ENCODE peak calls at places on chromosomes 3 and 15, in five cellular contexts. One of them, this sample, is unnamed.
A peak's percentile ranks its signal among the peaks of the same experiment; 100 is the strongest.

GRCh38 chr15:94744080-94744793 is 512.9 kb downstream of the MCTP2 start:
- DNase-seq in pancreas: no peak
- DNase-seq in adipocyte: no peak
- DNase-seq in left ventricle myocardium inferior: no peak
- DNase-seq in CD4-positive, alpha-beta memory T cell: no peak
- DNase-seq in this sample: no peak

GRCh38 chr3:138042043-138042442 is 32.1 kb downstream of the CLDN18 start:
- DNase-seq in adipocyte: peak; percentile 72
- DNase-seq in pancreas: no peak
- DNase-seq in left ventricle myocardium inferior: no peak
- DNase-seq in CD4-positive, alpha-beta memory T cell: no peak
- DNase-seq in this sample: no peak

GRCh38 chr3:120448707-120449650 is 1.8 kb downstream of the FSTL1 start:
- DNase-seq in adipocyte: peak; percentile 72
- DNase-seq in CD4-positive, alpha-beta memory T cell: no peak
- DNase-seq in left ventricle myocardium inferior: no peak
- DNase-seq in pancreas: no peak
- DNase-seq in this sample: no peak

GRCh38 chr15:47887181-47887580 is 169.9 kb downstream of the SEMA6D start:
- DNase-seq in CD4-positive, alpha-beta memory T cell: no peak
- DNase-seq in left ventricle myocardium inferior: no peak
- DNase-seq in adipocyte: no peak
- DNase-seq in pancreas: no peak
- DNase-seq in this sample: no peak

GRCh38 chr3:114402852-114403251 is 109.0 kb downstream of the TIGIT start:
- DNase-seq in CD4-positive, alpha-beta memory T cell: no peak
- DNase-seq in pancreas: no peak
- DNase-seq in left ventricle myocardium inferior: no peak
- DNase-seq in adipocyte: no peak
- DNase-seq in this sample: no peak

GRCh38 chr3:194132465-194133358 is 3.2 kb upstream of the HES1 start:
- DNase-seq in adipocyte: no peak
- DNase-seq in left ventricle myocardium inferior: no peak
- DNase-seq in CD4-positive, alpha-beta memory T cell: no peak
- DNase-seq in pancreas: no peak
- DNase-seq in this sample: no peak

GRCh38 chr15:74809951-74810350 is 2.7 kb upstream of the LMAN1L start:
- DNase-seq in pancreas: no peak
- DNase-seq in adipocyte: no peak
- DNase-seq in left ventricle myocardium inferior: no peak
- DNase-seq in CD4-positive, alpha-beta memory T cell: no peak
- DNase-seq in this sample: no peak

GRCh38 chr3:13621381-13622221 is 72.7 kb downstream of the FBLN2 start:
- DNase-seq in CD4-positive, alpha-beta memory T cell: peak; percentile 33
- DNase-seq in left ventricle myocardium inferior: no peak
- DNase-seq in pancreas: no peak
- DNase-seq in adipocyte: no peak
- DNase-seq in this sample: no peak

GRCh38 chr3:160950542-160950941 is 154.6 kb downstream of the B3GALNT1 start:
- DNase-seq in adipocyte: no peak
- DNase-seq in pancreas: no peak
- DNase-seq in CD4-positive, alpha-beta memory T cell: no peak
- DNase-seq in left ventricle myocardium inferior: no peak
- DNase-seq in this sample: no peak

GRCh38 chr3:107740992-107741896 is 218.5 kb downstream of the BBX start:
- DNase-seq in left ventricle myocardium inferior: no peak
- DNase-seq in pancreas: no peak
- DNase-seq in CD4-positive, alpha-beta memory T cell: peak; percentile 13
- DNase-seq in adipocyte: peak; percentile 67
- DNase-seq in this sample: no peak

GRCh38 chr15:95760508-95760907 is 570.0 kb upstream of the NR2F2 start:
- DNase-seq in pancreas: no peak
- DNase-seq in adipocyte: no peak
- DNase-seq in CD4-positive, alpha-beta memory T cell: no peak
- DNase-seq in left ventricle myocardium inferior: no peak
- DNase-seq in this sample: no peak

GRCh38 chr15:63046927-63047760 is 4.6 kb downstream of the TPM1 start:
- DNase-seq in left ventricle myocardium inferior: no peak
- DNase-seq in CD4-positive, alpha-beta memory T cell: no peak
- DNase-seq in pancreas: no peak
- DNase-seq in adipocyte: peak; percentile 41
- DNase-seq in this sample: no peak

GRCh38 chr3:23590874-23591273 is 214.9 kb upstream of the UBE2E1 start:
- DNase-seq in adipocyte: no peak
- DNase-seq in CD4-positive, alpha-beta memory T cell: no peak
- DNase-seq in pancreas: no peak
- DNase-seq in left ventricle myocardium inferior: no peak
- DNase-seq in this sample: no peak
- H3K4me1 ChIP-seq in adipocyte: peaks cover 9% of the 10 kb centered on the region
- H3K4me1 ChIP-seq in CD4-positive, alpha-beta memory T cell: no peaks in the 10 kb centered on the region
- H3K4me1 ChIP-seq in pancreas: no peaks in the 10 kb centered on the region
- H3K4me1 ChIP-seq in left ventricle myocardium inferior: peaks cover 19% of the 10 kb centered on the region
- H3K4me1 ChIP-seq in this sample: no peaks in the 10 kb centered on the region

GRCh38 chr15:80172401-80172800 is 19.6 kb downstream of the FAH start:
- DNase-seq in adipocyte: no peak
- DNase-seq in pancreas: no peak
- DNase-seq in CD4-positive, alpha-beta memory T cell: no peak
- DNase-seq in left ventricle myocardium inferior: no peak
- DNase-seq in this sample: no peak

GRCh38 chr15:80169768-80170357 is 17.1 kb downstream of the FAH start:
- DNase-seq in adipocyte: no peak
- DNase-seq in CD4-positive, alpha-beta memory T cell: no peak
- DNase-seq in pancreas: no peak
- DNase-seq in left ventricle myocardium inferior: no peak
- DNase-seq in this sample: no peak

GRCh38 chr15:80168421-80168820 is 15.6 kb downstream of the FAH start:
- DNase-seq in left ventricle myocardium inferior: no peak
- DNase-seq in adipocyte: no peak
- DNase-seq in pancreas: no peak
- DNase-seq in CD4-positive, alpha-beta memory T cell: no peak
- DNase-seq in this sample: no peak

GRCh38 chr15:80171787-80172186 is 19.0 kb downstream of the FAH start:
- DNase-seq in pancreas: no peak
- DNase-seq in CD4-positive, alpha-beta memory T cell: no peak
- DNase-seq in left ventricle myocardium inferior: no peak
- DNase-seq in adipocyte: no peak
- DNase-seq in this sample: no peak

GRCh38 chr15:80170596-80170995 is 17.8 kb downstream of the FAH start:
- DNase-seq in left ventricle myocardium inferior: no peak
- DNase-seq in pancreas: no peak
- DNase-seq in CD4-positive, alpha-beta memory T cell: no peak
- DNase-seq in adipocyte: no peak
- DNase-seq in this sample: no peak
- H3K4me1 ChIP-seq in left ventricle myocardium inferior: peaks cover 17% of the 10 kb centered on the region
- H3K4me1 ChIP-seq in pancreas: no peaks in the 10 kb centered on the region
- H3K4me1 ChIP-seq in CD4-positive, alpha-beta memory T cell: no peaks in the 10 kb centered on the region
- H3K4me1 ChIP-seq in adipocyte: peaks cover 39% of the 10 kb centered on the region
- H3K4me1 ChIP-seq in this sample: no peaks in the 10 kb centered on the region

DNA sequence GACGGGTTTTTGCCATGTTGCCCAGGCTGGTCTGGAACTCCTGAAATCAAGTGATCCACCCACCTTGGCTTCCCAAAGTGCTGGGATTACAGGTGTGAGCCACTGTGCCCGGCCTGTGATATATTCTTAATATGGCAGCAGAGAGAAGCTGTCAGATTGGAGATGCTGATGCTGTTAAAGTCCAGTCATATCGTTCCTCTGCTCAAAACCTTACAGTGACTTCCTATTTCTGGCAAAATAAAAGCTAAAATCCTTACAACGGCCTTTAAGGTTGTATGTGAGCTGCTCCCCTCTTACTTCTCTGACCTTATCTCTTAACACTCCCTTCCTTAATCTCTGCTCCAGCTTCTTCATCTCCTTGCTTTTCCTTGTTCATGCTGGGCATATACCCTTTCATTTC is 26.6 kb upstream of the MGA start:
- DNase-seq in pancreas: no peak
- DNase-seq in left ventricle myocardium inferior: no peak
- DNase-seq in CD4-positive, alpha-beta memory T cell: no peak
- DNase-seq in adipocyte: no peak
- DNase-seq in this sample: no peak
- H3K4me1 ChIP-seq in pancreas: peaks cover 8% of the 10 kb centered on the region
- H3K4me1 ChIP-seq in left ventricle myocardium inferior: peaks cover 37% of the 10 kb centered on the region
- H3K4me1 ChIP-seq in CD4-positive, alpha-beta memory T cell: no peaks in the 10 kb centered on the region
- H3K4me1 ChIP-seq in adipocyte: peaks cover 3% of the 10 kb centered on the region
- H3K4me1 ChIP-seq in this sample: no peaks in the 10 kb centered on the region

DNA sequence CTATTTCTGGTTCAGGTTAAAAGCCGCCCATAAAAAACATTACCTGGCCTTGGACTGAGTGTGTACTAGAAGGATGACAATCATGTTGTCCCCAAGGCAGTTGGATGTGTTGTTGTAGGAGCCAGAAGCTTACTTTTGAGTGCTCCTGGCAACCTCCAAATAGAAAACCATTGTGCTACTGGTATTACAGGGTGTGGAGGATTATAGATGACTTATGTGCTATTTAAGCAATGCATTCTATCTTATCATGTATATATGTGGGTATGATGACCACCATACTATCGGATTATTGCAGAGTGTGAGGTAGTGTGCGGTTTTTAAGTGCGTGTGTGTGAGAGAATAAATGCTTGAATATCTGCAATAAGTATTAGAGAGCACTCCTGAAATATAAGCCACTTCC is 11.9 kb upstream of the MBNL1 start:
- DNase-seq in CD4-positive, alpha-beta memory T cell: no peak
- DNase-seq in left ventricle myocardium inferior: no peak
- DNase-seq in pancreas: no peak
- DNase-seq in adipocyte: no peak
- DNase-seq in this sample: no peak
- H3K4me1 ChIP-seq in CD4-positive, alpha-beta memory T cell: peaks cover 99% of the 10 kb centered on the region
- H3K4me1 ChIP-seq in left ventricle myocardium inferior: peaks cover 19% of the 10 kb centered on the region
- H3K4me1 ChIP-seq in pancreas: peaks cover 22% of the 10 kb centered on the region
- H3K4me1 ChIP-seq in adipocyte: peaks cover 15% of the 10 kb centered on the region
- H3K4me1 ChIP-seq in this sample: peaks cover 16% of the 10 kb centered on the region

DNA sequence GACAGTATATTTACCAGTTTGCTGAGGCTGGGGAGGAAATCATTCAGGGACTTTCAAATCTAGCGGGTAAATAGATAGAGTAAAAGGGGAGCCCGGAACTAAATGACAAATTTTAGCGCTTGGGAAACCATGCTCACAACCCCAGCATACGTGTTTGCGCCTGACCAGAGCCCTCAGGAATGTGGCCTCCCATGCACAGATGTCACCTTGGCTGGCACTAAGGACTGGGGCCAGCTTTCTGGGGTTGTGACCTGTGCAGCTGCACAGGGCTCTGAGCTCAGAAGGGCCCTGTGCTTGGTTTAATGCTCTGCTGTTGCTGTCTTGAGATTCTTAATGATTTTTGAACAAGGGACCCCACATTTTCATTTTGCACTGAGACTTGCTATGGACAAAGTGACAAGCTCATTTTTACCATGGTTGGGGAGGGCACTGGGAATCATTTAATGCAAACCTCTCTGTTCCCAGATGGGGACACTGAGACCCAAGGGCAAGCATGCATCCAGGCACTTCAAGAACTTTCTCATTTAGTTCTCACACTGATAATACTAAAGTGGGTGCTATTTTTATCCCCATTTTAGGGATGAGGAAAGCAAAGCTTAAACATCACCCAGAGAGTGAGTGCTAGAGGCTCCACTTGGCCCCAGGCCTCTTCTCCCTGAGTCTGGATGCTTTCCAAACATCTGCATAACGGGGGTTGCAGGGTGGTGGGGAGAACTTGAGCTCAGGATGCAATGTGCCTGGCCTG is 44.1 kb upstream of the FAM107A start:
- DNase-seq in pancreas: no peak
- DNase-seq in left ventricle myocardium inferior: no peak
- DNase-seq in adipocyte: no peak
- DNase-seq in CD4-positive, alpha-beta memory T cell: no peak
- DNase-seq in this sample: no peak
- H3K4me1 ChIP-seq in pancreas: no peaks in the 10 kb centered on the region
- H3K4me1 ChIP-seq in left ventricle myocardium inferior: peaks cover 71% of the 10 kb centered on the region
- H3K4me1 ChIP-seq in adipocyte: peaks cover 28% of the 10 kb centered on the region
- H3K4me1 ChIP-seq in CD4-positive, alpha-beta memory T cell: no peaks in the 10 kb centered on the region
- H3K4me1 ChIP-seq in this sample: no peaks in the 10 kb centered on the region

GRCh38 chr3:112865757-112866156 is 19.1 kb upstream of the CD200R1L start:
- DNase-seq in left ventricle myocardium inferior: no peak
- DNase-seq in adipocyte: no peak
- DNase-seq in pancreas: no peak
- DNase-seq in CD4-positive, alpha-beta memory T cell: no peak
- DNase-seq in this sample: no peak

GRCh38 chr3:112873632-112874031 is 27.0 kb upstream of the CD200R1L start:
- DNase-seq in left ventricle myocardium inferior: no peak
- DNase-seq in adipocyte: no peak
- DNase-seq in pancreas: no peak
- DNase-seq in CD4-positive, alpha-beta memory T cell: no peak
- DNase-seq in this sample: no peak

GRCh38 chr3:112874725-112875124 is 28.1 kb upstream of the CD200R1L start:
- DNase-seq in adipocyte: no peak
- DNase-seq in CD4-positive, alpha-beta memory T cell: no peak
- DNase-seq in pancreas: no peak
- DNase-seq in left ventricle myocardium inferior: no peak
- DNase-seq in this sample: no peak

GRCh38 chr3:112871735-112872134 is 25.1 kb upstream of the CD200R1L start:
- DNase-seq in adipocyte: no peak
- DNase-seq in left ventricle myocardium inferior: no peak
- DNase-seq in CD4-positive, alpha-beta memory T cell: no peak
- DNase-seq in pancreas: no peak
- DNase-seq in this sample: no peak
- H3K4me1 ChIP-seq in adipocyte: peaks cover under 1% of the 10 kb centered on the region
- H3K4me1 ChIP-seq in left ventricle myocardium inferior: no peaks in the 10 kb centered on the region
- H3K4me1 ChIP-seq in CD4-positive, alpha-beta memory T cell: no peaks in the 10 kb centered on the region
- H3K4me1 ChIP-seq in pancreas: no peaks in the 10 kb centered on the region
- H3K4me1 ChIP-seq in this sample: no peaks in the 10 kb centered on the region

DNA sequence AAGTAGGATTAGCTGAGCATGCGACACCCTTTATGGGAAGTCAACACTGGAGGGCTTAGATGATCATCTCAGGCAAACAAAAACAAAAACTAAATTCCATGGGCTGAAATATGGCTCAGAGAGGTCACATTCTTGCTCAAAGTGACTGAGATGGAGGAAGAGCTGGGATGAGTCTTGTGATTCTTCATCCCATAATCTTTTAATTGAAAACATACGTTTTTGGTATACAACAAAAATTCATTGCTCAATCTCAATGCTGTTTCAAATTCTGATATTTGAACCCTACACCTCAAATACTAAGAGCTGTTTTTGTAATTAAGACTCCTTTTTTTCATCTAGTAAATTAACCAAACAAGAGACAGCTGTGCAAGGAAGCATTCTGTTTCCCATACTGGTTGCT is 257.0 kb downstream of the NR1D2 start:
- DNase-seq in pancreas: no peak
- DNase-seq in left ventricle myocardium inferior: no peak
- DNase-seq in adipocyte: peak; percentile 63
- DNase-seq in CD4-positive, alpha-beta memory T cell: no peak
- DNase-seq in this sample: no peak
- H3K4me1 ChIP-seq in pancreas: no peaks in the 10 kb centered on the region
- H3K4me1 ChIP-seq in left ventricle myocardium inferior: no peaks in the 10 kb centered on the region
- H3K4me1 ChIP-seq in adipocyte: peaks cover 19% of the 10 kb centered on the region
- H3K4me1 ChIP-seq in CD4-positive, alpha-beta memory T cell: no peaks in the 10 kb centered on the region
- H3K4me1 ChIP-seq in this sample: no peaks in the 10 kb centered on the region